ENCODE peak calls at places on chromosome 14, in nine cellular contexts. K is GM23338, D is keratinocyte, M is transverse colon, S is AG09309, U is uterus, J is fibroblast of pulmonary artery, L is lung, W is kidney. T is an unnamed sample.

GRCh38 chr14:59427653-59428578 is 37.3 kb downstream of the GPR135 start:
- DNase-seq in S (no peak), M (no peak), W (peak; percentile 93), K (no peak), J (peak; percentile 48), L (no peak), D (no peak), U (peak; percentile 68), T (peak; percentile 28)

GRCh38 chr14:100547633-100548294 is 39.5 kb downstream of the BEGAIN start:
- DNase-seq in M (peak; percentile 82), D (peak; percentile 49), U (peak; percentile 79), W (no peak), J (peak; percentile 50), L (peak; percentile 35), S (no peak), K (no peak), T (no peak)

GRCh38 chr14:87834594-87834993 is 158.4 kb downstream of the GALC start:
- DNase-seq in W (no peak), S (no peak), K (no peak), M (no peak), D (no peak), L (no peak), U (no peak), J (no peak), T (no peak)

GRCh38 chr14:96090441-96091148 is 51.4 kb downstream of the C14orf132 start:
- DNase-seq in U (peak; percentile 70), L (no peak), K (no peak), S (no peak), M (peak; percentile 34), D (no peak), W (peak; percentile 93), J (peak; percentile 57), T (peak; percentile 44)

GRCh38 chr14:75961662-75962061 is 20.1 kb downstream of the TGFB3 start:
- DNase-seq in W (no peak), S (no peak), D (no peak), U (no peak), J (no peak), L (no peak), K (no peak), M (no peak), T (no peak)

GRCh38 chr14:100120522-100121269 is 38.7 kb downstream of the DEGS2 start:
- DNase-seq in L (no peak), S (no peak), D (no peak), U (no peak), M (no peak), J (no peak), K (no peak), W (peak; percentile 44), T (no peak)

GRCh38 chr14:52551696-52552062 is 626 bp downstream of the TXNDC16 start:
- DNase-seq in K (no peak), W (no peak), U (no peak), M (no peak), S (no peak), J (peak; percentile 44), D (no peak), L (no peak), T (no peak)

GRCh38 chr14:75234173-75234855 is 44.3 kb upstream of the FOS start:
- DNase-seq in D (no peak), J (peak; percentile 91), U (no peak), L (no peak), S (peak; percentile 45), W (peak; percentile 82), M (peak; percentile 51), K (no peak), T (peak; percentile 60)

GRCh38 chr14:102486513-102487203 is 22.9 kb downstream of the ANKRD9 start:
- DNase-seq in D (no peak), W (no peak), J (no peak), K (no peak), S (no peak), L (no peak), U (no peak), M (no peak), T (no peak)

GRCh38 chr14:101318271-101318670 is 243.0 kb upstream of the DIO3 start:
- DNase-seq in K (no peak), M (no peak), L (no peak), S (no peak), J (no peak), D (no peak), U (no peak), W (no peak), T (no peak)

GRCh38 chr14:36659822-36660735 is 1.6 kb upstream of the PAX9 start:
- DNase-seq in M (no peak), W (no peak), K (peak; percentile 62), U (no peak), L (no peak), D (no peak), J (no peak), S (no peak), T (no peak)

GRCh38 chr14:53955671-53956426 is 776 bp downstream of the BMP4 start:
- DNase-seq in U (peak; percentile 72), L (peak; percentile 60), S (no peak), K (peak; percentile 79), D (no peak), M (peak; percentile 62), J (peak; percentile 18), W (peak; percentile 88), T (no peak)

GRCh38 chr14:63752449-63753169 is 24.7 kb upstream of the SGPP1 start:
- DNase-seq in D (no peak), M (no peak), S (peak; percentile 53), K (no peak), W (no peak), J (peak; percentile 51), U (no peak), L (no peak), T (peak; percentile 18)

DNA sequence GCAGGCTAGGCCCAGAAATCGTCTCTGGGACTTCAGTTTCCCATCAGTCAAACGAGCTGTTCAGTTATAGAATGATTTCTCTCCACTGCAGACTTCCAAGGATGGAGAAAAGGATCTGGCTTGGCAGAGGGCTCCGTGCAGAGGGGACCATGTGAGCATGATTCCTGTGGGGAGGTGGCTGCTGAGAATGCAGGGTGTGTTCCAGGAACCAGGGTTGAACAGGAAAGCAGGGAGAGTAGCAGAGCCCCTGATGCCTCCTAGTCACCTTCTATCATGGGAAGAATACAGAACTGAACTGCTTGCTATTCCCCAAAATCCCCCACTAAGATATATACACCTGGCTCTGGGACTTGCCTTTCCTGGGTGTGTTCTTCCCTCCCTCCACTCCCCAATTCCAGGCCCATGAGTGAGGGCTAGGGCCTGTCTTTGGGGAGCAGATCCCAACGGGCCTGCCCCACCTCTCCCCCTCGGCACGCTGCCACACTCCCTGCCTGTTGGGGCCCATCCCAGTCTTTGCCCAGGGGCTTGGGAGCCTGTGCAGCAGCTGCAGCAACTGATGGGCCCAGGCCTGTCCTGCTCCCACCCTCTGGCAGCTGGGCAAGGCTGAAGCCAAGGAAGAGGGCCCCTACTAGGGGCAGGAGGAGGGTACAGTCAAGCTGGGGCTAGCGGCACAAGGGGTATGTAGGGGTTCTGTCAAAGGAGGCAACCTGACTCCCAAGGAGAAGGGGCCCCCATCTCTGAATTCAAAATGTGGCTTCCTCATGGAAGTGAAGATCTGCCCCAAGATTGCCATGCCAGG is 3.3 kb downstream of the AJUBA start:
- DNase-seq in J (no peak), K (no peak), W (no peak), D (peak; percentile 94), M (no peak), L (no peak), S (no peak), U (no peak), T (no peak)
- H3K4me3 ChIP-seq in J (peak overlapping the region; percentile 81), K (peak overlapping the region; percentile 70), W (peak overlapping the region; percentile 78), D (peak overlapping the region; percentile 95), M (no peak overlapping the region), L (peak overlapping the region; percentile 20), S (peak overlapping the region; percentile 80), U (no peak overlapping the region), T (peak overlapping the region; percentile 91)

GRCh38 chr14:68886109-68886434 is 93.0 kb downstream of the ACTN1 start:
- DNase-seq in U (no peak), S (no peak), J (peak; percentile 46), W (no peak), L (no peak), M (no peak), K (peak; percentile 10), D (no peak), T (no peak)
- TF ChIP-seq CTCF in U (no peak), S (no peak), J (no peak), W (no peak), L (no peak), M (no peak), K (no peak), D (no peak), T (no peak)

DNA sequence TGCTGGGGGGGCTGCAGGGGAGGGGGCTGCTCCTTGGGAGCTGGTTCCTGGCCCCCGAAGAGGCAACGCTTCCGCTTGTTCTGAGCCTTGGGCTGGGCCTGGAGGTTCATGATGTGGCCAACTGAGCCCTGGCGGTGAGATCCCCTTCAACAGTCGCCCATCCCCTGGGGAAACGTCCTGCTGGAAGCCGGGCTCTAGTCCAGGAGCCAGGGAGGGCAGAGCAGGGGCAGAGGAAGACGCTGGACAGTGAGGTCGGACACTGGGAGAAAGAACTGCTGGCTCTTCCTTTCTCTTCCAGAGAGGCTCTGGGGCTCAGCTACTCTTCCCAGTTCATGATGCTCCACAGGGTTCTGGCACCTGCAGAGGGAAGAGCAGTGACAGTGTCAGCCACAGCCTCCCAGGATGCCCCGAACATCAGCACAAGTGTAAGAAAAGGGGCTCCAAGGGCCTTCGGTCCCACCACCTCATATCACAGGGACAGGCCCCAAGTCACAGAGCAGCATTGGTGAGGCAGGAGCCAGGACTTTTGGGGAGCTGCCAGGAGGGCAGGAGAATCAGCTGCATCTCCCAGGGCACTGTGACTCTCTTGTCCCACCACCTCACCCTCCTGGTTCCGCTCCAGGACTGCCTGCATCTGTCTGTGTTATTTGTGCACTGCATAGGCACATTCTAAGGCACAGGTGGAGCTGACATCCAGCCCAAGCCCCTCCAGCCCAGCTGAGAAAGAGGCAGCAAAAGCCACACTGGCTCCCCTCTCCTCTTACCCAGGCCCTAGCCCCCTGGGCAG is 25.9 kb upstream of the PNMA1 start:
- DNase-seq in K (no peak), M (no peak), U (no peak), J (no peak), L (no peak), S (no peak), W (no peak), D (no peak), T (no peak)
- H3K4me3 ChIP-seq in K (no peak overlapping the region), M (peak overlapping the region; percentile 32), U (no peak overlapping the region), J (no peak overlapping the region), L (no peak overlapping the region), S (no peak overlapping the region), W (no peak overlapping the region), D (no peak overlapping the region), T (no peak overlapping the region)

DNA sequence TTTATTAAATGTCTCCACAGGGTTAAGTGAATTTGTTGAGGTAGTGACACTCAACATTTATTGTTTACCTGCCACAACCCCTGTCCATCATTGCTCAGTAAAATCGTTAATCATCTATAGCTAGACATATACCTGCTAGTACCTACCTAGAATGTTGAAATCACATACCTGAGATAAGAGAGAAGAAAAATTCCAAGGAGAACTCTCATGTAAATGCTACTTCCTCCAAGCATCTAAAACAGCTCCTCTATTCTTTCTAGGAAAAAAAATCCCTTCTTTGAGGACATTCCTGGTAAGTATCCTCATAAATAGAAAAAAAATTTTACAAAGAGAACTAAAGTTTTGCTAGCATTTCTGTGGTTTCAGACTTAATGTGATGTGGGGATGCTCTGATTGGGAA is 325.1 kb downstream of the DAD1 start:
- DNase-seq in J (no peak), K (no peak), L (no peak), M (no peak), S (no peak), U (no peak), W (no peak), D (no peak), T (no peak)
- TF ChIP-seq CTCF in J (no peak), K (no peak), L (no peak), M (no peak), S (no peak), U (no peak), W (no peak), D (no peak), T (no peak)

T was measured in astrocyte of the cerebellum.